ENCODE peak calls at places on chromosomes 13 and 19, in five cellular contexts. N is fibroblast of mammary gland; Z is fibroblast of lung; O is nucleus accumbens; A is activated T-cell treated with anti-CD3 and anti-CD28 coated beads, Interleukin-2, amount 50 U/mL, for 4 hours. Y is an unnamed sample.
A peak's percentile ranks its signal among the peaks of the same experiment; 100 is the strongest.

GRCh38 chr19:51034704-51035103 is at the start of gene KLK12:
- DNase-seq in N (no peak), Z (no peak), O (no peak), A (no peak), Y (no peak)

GRCh38 chr19:38233740-38234251 is 9.8 kb upstream of the DPF1 start:
- DNase-seq in N (peak; percentile 66), Z (peak; percentile 40), O (peak; percentile 56), A (peak; percentile 75), Y (peak; percentile 69)

GRCh38 chr13:73399347-73400216 is 340.8 kb downstream of the KLF5 start:
- DNase-seq in N (no peak), Z (peak; percentile 16), O (no peak), A (no peak), Y (no peak)

GRCh38 chr13:73001971-73002370 is 56.8 kb upstream of the KLF5 start:
- DNase-seq in N (no peak), Z (no peak), O (no peak), A (no peak), Y (no peak)

GRCh38 chr19:40013991-40014390 is 17.1 kb downstream of the ZNF546 start:
- DNase-seq in N (no peak), Z (no peak), O (no peak), A (no peak), Y (no peak)

GRCh38 chr13:69374036-69374435 is 733.6 kb upstream of the ATXN8OS start:
- DNase-seq in N (no peak), Z (no peak), O (no peak), A (no peak), Y (no peak)

GRCh38 chr19:1851581-1852293 is 3.5 kb upstream of the REXO1 start:
- DNase-seq in N (no peak), Z (no peak), O (peak; percentile 57), A (peak; percentile 71), Y (no peak)

GRCh38 chr13:75016225-75016624 is 465.7 kb downstream of the TBC1D4 start:
- DNase-seq in N (no peak), Z (no peak), O (no peak), A (no peak), Y (no peak)

GRCh38 chr13:112940236-112940635 is 28.8 kb upstream of the MCF2L start:
- DNase-seq in N (no peak), Z (peak; percentile 3), O (no peak), A (no peak), Y (peak; percentile 29)

GRCh38 chr13:75404721-75405120 is 77.2 kb downstream of the TBC1D4 start:
- DNase-seq in N (no peak), Z (no peak), O (no peak), A (no peak), Y (no peak)

GRCh38 chr13:80436571-80437169 is 95.7 kb upstream of the SPRY2 start:
- DNase-seq in N (peak; percentile 84), Z (peak; percentile 42), O (no peak), A (no peak), Y (no peak)

GRCh38 chr19:13748169-13748884 is 16.0 kb upstream of the MRI1 start:
- DNase-seq in N (peak; percentile 73), Z (peak; percentile 63), O (no peak), A (no peak), Y (no peak)

GRCh38 chr19:15181394-15181793 is 19.4 kb downstream of the NOTCH3 start:
- DNase-seq in N (no peak), Z (no peak), O (no peak), A (no peak), Y (no peak)

GRCh38 chr19:20162821-20163220 is 4.2 kb upstream of the ZNF486 start:
- DNase-seq in N (no peak), Z (no peak), O (no peak), A (no peak), Y (no peak)